ENCODE peak calls at places on chromosomes 2 and 18, in nine cellular contexts. A, W, G, X, F, J, R, Y and L are unnamed samples.

GRCh38 chr18:3345885-3346284 is 84.0 kb downstream of the MYL12B start:
- DNase-seq in J (no peak), G (peak), R (no peak), Y (no peak), X (no peak), F (no peak), W (no peak), A (no peak), L (no peak)

GRCh38 chr18:5057348-5058012 is 139.6 kb downstream of the AKAIN1 start:
- DNase-seq in F (peak), W (no peak), J (peak), X (peak), A (peak), R (no peak), Y (no peak), G (peak), L (peak)

GRCh38 chr2:84953535-84953934 is 17.4 kb upstream of the KCMF1 start:
- DNase-seq in J (no peak), F (no peak), Y (no peak), A (no peak), X (no peak), R (no peak), G (no peak), W (no peak), L (no peak)

GRCh38 chr18:25299426-25299825 is 52.5 kb downstream of the ZNF521 start:
- DNase-seq in F (no peak), G (peak), W (no peak), R (no peak), A (no peak), Y (no peak), X (no peak), J (no peak), L (no peak)

GRCh38 chr2:60536716-60537115 is 16.7 kb downstream of the BCL11A start:
- DNase-seq in R (no peak), G (no peak), J (no peak), W (no peak), X (no peak), A (no peak), Y (no peak), F (no peak), L (no peak)

GRCh38 chr18:40937386-40937785 is 1017.6 kb upstream of the PIK3C3 start:
- DNase-seq in Y (no peak), F (no peak), J (no peak), W (no peak), A (no peak), X (no peak), G (no peak), R (no peak), L (no peak)

GRCh38 chr2:175167076-175167791 is 769 bp downstream of the ATF2 start:
- DNase-seq in J (peak), X (no peak), F (peak), W (no peak), A (no peak), Y (no peak), G (peak), R (peak), L (peak)

GRCh38 chr2:46876741-46877384 is 38.7 kb downstream of the MCFD2 start:
- DNase-seq in Y (no peak), G (peak), J (no peak), R (no peak), W (peak), A (peak), F (peak), X (no peak), L (peak)

GRCh38 chr2:181352158-181352557 is 105.0 kb upstream of the ITGA4 start:
- DNase-seq in R (no peak), J (no peak), Y (no peak), W (no peak), X (no peak), F (no peak), G (no peak), A (no peak), L (no peak)

GRCh38 chr2:40625849-40626248 is 174.0 kb upstream of the SLC8A1 start:
- DNase-seq in J (no peak), R (no peak), A (no peak), F (no peak), W (no peak), X (peak), Y (no peak), G (peak), L (no peak)

GRCh38 chr2:104406273-104406726 is 447.6 kb upstream of the POU3F3 start:
- DNase-seq in X (peak), J (no peak), Y (no peak), G (peak), F (no peak), R (no peak), A (no peak), W (no peak), L (no peak)

GRCh38 chr2:165462433-165462832 is 7.1 kb upstream of the CSRNP3 start:
- DNase-seq in Y (no peak), J (no peak), A (no peak), R (no peak), X (no peak), W (no peak), F (no peak), G (no peak), L (no peak)

GRCh38 chr2:221478106-221478863 is 93.8 kb downstream of the EPHA4 start:
- DNase-seq in X (no peak), F (peak), R (no peak), Y (no peak), A (no peak), J (no peak), W (peak), G (peak), L (no peak)
- TF ChIP-seq CTCF in X (peak), F (peak), R (no peak), Y (no peak), A (no peak), J (no peak), W (peak), G (no peak), L (no peak)

GRCh38 chr2:240566203-240567136 is 1.8 kb upstream of the RNPEPL1 start:
- DNase-seq in R (peak), F (peak), W (peak), G (peak), X (no peak), J (peak), Y (peak), A (peak), L (peak)

GRCh38 chr2:240565267-240566202 is 2.7 kb upstream of the RNPEPL1 start:
- DNase-seq in J (peak), F (no peak), Y (peak), R (peak), G (peak), X (no peak), W (peak), A (peak), L (peak)

GRCh38 chr2:240567137-240567871 is 980 bp upstream of the RNPEPL1 start:
- DNase-seq in X (no peak), A (no peak), W (no peak), J (peak), Y (no peak), R (no peak), G (no peak), F (no peak), L (no peak)

GRCh38 chr2:240564191-240564570 is 4.0 kb downstream of the DUSP28 start:
- DNase-seq in F (no peak), A (no peak), X (no peak), J (peak), W (no peak), Y (no peak), G (no peak), R (no peak), L (no peak)

GRCh38 chr2:240564571-240565266 is 3.6 kb upstream of the RNPEPL1 start:
- DNase-seq in G (no peak), W (no peak), J (peak), X (no peak), A (peak), F (no peak), R (no peak), Y (no peak), L (peak)
- TF ChIP-seq CTCF in G (no peak), W (no peak), J (no peak), X (no peak), A (no peak), F (no peak), R (no peak), Y (no peak), L (peak)

DNA sequence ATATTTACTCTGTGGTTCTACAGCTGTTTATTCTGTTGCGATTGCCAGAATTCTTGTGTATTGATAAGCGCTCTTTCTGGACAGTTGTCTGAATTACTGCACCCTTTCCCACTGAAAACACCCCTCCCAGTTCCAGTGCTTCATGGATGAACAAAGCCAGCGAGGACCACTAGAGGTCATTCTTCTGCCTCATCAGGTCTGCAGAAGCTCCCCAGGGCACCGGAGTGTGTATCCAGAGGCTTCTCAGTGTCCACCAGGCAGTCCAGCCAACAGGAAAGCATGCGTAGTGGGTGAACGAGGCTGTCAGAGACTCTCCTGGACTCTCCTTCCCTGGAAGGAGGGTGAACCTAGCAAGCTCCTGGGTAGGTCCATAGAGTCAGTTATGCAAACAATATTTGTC is 40.6 kb upstream of the INHBB start:
- DNase-seq in A (peak), W (no peak), X (no peak), Y (no peak), F (peak), R (no peak), G (peak), J (no peak), L (no peak)
- TF ChIP-seq CTCF in A (peak), W (no peak), X (no peak), Y (no peak), F (peak), R (no peak), G (peak), J (no peak), L (no peak)

DNA sequence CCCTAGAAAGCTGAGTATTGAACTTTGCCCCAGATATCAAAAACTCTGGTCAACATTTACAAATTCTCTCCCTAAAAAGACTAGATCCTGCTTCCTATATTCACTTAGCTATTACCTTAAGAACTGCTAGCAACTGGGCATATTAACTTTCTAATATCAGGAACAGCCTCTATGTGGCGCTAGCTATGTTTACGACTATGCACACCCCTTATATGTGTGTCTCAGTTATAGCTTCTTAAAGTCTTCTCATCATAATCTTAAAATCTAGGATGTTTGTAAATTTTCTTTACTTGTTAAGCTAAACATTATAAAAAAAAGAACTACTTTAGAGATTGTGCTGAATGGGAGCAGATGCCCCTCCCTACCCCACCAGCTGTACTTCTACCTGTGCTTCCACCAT is 1.7 kb upstream of the STAMBP start:
- DNase-seq in G (peak), R (no peak), Y (no peak), F (peak), A (peak), W (no peak), J (no peak), X (no peak), L (no peak)
- TF ChIP-seq CTCF in G (peak), R (peak), Y (peak), F (peak), A (peak), W (peak), J (no peak), X (peak), L (no peak)

GRCh38 chr2:86193901-86194567 is 1.2 kb downstream of the IMMT start:
- DNase-seq in J (no peak), Y (no peak), W (no peak), F (peak), G (peak), X (no peak), A (no peak), R (no peak), L (no peak)
- TF ChIP-seq CTCF in J (no peak), Y (no peak), W (no peak), F (no peak), G (no peak), X (no peak), A (no peak), R (no peak), L (no peak)

GRCh38 chr18:78526923-78527775 is 452.5 kb upstream of the SALL3 start:
- DNase-seq in A (no peak), R (no peak), J (no peak), W (no peak), X (no peak), G (no peak), Y (no peak), F (peak), L (no peak)
- TF ChIP-seq CTCF in A (no peak), R (no peak), J (no peak), W (no peak), X (no peak), G (no peak), Y (no peak), F (no peak), L (no peak)